ENCODE peak calls at places on chromosomes 5 and 9, in five cellular contexts. S is sigmoid colon, I is hepatocyte, G is fibroblast of lung, Y is DND-41. W is an unnamed sample. For H3K4me1 and H3K27me3, the result is how much of the 10 kb centered on the place peaks cover.

GRCh38 chr9:129617167-129617566 is 3.7 kb downstream of the C9orf50 start:
- DNase-seq in S (no peak), I (peak), G (peak), Y (no peak), W (no peak)

GRCh38 chr5:76818844-76819831 is at the start of gene F2RL1:
- DNase-seq in S (no peak), I (peak), G (peak), Y (no peak), W (peak)

GRCh38 chr5:125484272-125485002 is 738.0 kb upstream of the ZNF608 start:
- DNase-seq in S (peak), I (peak), G (peak), Y (no peak), W (peak)

GRCh38 chr5:17785774-17786173 is 151.5 kb downstream of the TAF11L14 start:
- DNase-seq in S (no peak), I (no peak), G (no peak), Y (no peak), W (no peak)

GRCh38 chr5:63931841-63932240 is 30.4 kb downstream of the HTR1A start:
- DNase-seq in S (no peak), I (no peak), G (no peak), Y (no peak), W (no peak)

GRCh38 chr9:123739387-123739786 is 190.5 kb downstream of the DENND1A start:
- DNase-seq in S (no peak), I (no peak), G (no peak), Y (no peak), W (no peak)

GRCh38 chr5:103511554-103511885 is 51.1 kb downstream of the NUDT12 start:
- DNase-seq in S (no peak), I (no peak), G (no peak), Y (no peak), W (no peak)

GRCh38 chr5:135377751-135378680 is 21.0 kb downstream of the MACROH2A1 start:
- DNase-seq in S (no peak), I (no peak), G (no peak), Y (no peak), W (peak)

GRCh38 chr5:150542933-150543445 is 35.1 kb downstream of the NDST1 start:
- DNase-seq in S (no peak), I (peak), G (peak), Y (no peak), W (peak)

GRCh38 chr5:158886086-158886485 is 213.6 kb downstream of the EBF1 start:
- DNase-seq in S (no peak), I (no peak), G (peak), Y (no peak), W (no peak)

GRCh38 chr9:98362624-98363023 is 107.2 kb upstream of the TBC1D2 start:
- DNase-seq in S (no peak), I (no peak), G (no peak), Y (no peak), W (no peak)

GRCh38 chr5:72328172-72328571 is 8.0 kb downstream of the PTCD2 start:
- DNase-seq in S (no peak), I (no peak), G (peak), Y (no peak), W (no peak)

GRCh38 chr5:113902917-113903681 is 389.6 kb downstream of the YTHDC2 start:
- DNase-seq in S (no peak), I (no peak), G (no peak), Y (no peak), W (no peak)

GRCh38 chr9:36625006-36625600 is 52.4 kb downstream of the MELK start:
- DNase-seq in S (peak), I (peak), G (peak), Y (no peak), W (no peak)

GRCh38 chr5:38556115-38556598 is 289 bp downstream of the LIFR start:
- DNase-seq in S (no peak), I (no peak), G (no peak), Y (no peak), W (no peak)

GRCh38 chr9:96166981-96167380 is 135.0 kb downstream of the HSD17B3 start:
- DNase-seq in S (peak), I (no peak), G (no peak), Y (no peak), W (no peak)

DNA sequence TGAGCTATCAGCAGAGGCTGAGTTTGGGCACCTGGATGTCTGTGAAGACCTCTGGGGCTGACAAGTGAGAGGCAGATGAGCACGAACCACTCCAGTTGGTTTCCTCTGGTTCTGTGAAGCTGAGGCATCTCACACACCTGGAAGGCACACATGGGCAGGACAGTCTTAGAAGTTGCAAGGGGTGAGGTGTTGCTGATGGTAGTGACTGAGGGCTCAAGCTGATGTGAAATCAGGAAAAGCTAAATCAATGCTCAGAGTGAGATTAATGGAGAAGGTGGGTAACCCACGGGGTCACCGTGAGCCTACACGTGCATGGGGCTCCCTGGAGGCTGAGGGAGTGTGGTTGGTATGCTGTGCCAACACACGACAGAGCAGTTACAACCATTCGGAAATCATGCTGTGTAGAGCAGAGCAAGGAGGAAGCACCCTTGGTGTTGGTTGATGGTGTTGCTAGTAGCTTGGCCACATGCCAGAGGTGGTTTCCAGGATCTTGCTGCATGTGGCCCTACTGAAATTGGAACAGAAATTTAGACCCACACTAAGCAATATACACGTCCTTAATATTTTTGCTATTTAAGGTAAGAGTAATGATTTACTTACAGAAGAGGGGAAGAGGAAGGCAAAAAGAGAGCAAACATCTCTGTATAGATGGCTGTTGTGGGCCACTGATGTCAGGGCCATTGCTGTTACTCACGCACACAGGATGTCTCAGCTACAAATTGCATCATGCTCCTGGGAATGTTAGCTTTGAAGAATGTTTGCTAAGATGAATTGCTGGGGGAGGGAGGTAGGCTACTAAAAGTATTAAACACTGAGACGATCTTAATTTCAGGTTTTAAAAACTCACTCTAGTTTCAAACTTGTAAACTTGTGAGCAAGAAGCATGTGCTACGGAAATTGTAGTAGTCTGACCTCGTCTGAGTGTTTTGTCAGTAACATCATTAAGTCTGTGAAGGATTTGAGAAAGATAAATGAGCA is 170.5 kb downstream of the ARHGEF28 start:
- DNase-seq in S (no peak), I (peak), G (peak), Y (peak), W (no peak)
- H3K4me1 ChIP-seq in S (under half), I (under half), G (under half), Y (under half), W (under half)

GRCh38 chr5:141877478-141878185 is 578 bp downstream of the PCDH1 start:
- DNase-seq in S (no peak), I (peak), G (no peak), Y (no peak), W (peak)
- H3K27me3 ChIP-seq in S (under half), I (half or more), G (half or more), Y (under half), W (under half)

DNA sequence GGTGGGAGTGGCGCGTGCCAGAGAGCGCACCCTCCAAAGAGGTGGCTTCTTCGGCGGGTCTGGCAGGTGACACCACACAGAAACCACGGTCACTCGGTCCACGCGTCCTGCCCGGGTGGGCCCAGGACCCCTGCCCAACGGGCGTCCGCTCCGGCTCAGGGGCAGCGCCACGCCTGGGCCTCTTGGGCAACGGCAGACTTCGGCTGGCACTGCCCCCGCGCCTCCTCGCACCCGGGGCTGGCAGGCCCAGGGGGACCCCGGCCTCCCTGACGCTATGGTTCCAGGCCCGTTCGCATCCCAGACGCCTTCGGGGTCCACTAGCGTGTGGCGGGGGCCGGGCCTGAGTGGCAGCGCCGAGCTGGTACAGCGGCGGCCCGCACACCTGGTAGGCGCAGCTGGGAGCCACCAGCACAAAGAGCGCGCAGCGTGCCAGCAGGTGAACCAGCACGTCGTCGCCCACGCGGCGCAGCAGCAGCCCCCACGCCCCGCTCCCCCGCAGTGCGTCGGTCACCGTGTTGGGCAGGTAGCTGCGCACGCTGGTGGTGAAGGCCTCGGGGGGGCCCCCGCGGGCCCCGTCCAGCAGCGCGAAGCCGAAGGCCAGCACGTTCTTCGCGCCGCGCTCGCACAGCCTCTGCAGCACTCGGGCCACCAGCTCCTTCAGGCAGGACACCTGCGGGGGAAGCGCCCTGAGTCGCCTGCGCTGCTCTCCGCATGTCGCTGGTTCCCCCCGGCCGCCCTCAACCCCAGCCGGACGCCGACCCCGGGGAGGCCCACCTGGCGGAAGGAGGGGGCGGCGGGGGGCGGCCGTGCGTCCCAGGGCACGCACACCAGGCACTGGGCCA is 650 bp downstream of the TERT start:
- DNase-seq in S (peak), I (peak), G (no peak), Y (no peak), W (no peak)
- H3K4me3 ChIP-seq in S (no peak), I (no peak), G (no peak), Y (no peak), W (peak)

DNA sequence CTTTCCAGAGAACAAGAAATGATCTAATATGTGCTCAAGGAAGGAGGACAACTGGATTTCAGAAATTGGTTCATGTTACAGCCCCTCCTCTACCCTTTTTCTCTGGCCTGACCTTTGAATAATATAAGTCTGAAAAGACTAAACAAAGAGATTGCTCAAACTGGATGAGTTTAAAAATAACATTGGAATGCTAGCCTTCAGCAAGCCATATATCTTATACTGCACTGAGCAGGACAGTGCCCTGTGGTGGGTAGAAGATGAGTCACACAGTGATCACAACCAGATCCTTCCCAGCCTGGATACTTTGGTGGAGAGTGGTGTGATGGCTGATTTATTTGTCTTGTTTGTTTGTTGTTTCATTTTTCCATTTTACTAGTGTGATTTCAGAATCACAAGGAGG is 13.2 kb downstream of the PALM2AKAP2 start:
- DNase-seq in S (no peak), I (peak), G (peak), Y (no peak), W (no peak)
- H3K4me1 ChIP-seq in S (under half), I (under half), G (under half), Y (under half), W (under half)

GRCh38 chr9:4380406-4380805 is 80.5 kb upstream of the GLIS3 start:
- DNase-seq in S (no peak), I (no peak), G (no peak), Y (no peak), W (no peak)

GRCh38 chr9:4371108-4371507 is 71.2 kb upstream of the GLIS3 start:
- DNase-seq in S (no peak), I (peak), G (peak), Y (no peak), W (no peak)

GRCh38 chr9:4370501-4370900 is 70.6 kb upstream of the GLIS3 start:
- DNase-seq in S (no peak), I (no peak), G (no peak), Y (no peak), W (no peak)

GRCh38 chr9:4375424-4376195 is 75.7 kb upstream of the GLIS3 start:
- DNase-seq in S (no peak), I (peak), G (peak), Y (no peak), W (no peak)
- H3K27me3 ChIP-seq in S (under half), I (under half), G (under half), Y (under half), W (under half)

DNA sequence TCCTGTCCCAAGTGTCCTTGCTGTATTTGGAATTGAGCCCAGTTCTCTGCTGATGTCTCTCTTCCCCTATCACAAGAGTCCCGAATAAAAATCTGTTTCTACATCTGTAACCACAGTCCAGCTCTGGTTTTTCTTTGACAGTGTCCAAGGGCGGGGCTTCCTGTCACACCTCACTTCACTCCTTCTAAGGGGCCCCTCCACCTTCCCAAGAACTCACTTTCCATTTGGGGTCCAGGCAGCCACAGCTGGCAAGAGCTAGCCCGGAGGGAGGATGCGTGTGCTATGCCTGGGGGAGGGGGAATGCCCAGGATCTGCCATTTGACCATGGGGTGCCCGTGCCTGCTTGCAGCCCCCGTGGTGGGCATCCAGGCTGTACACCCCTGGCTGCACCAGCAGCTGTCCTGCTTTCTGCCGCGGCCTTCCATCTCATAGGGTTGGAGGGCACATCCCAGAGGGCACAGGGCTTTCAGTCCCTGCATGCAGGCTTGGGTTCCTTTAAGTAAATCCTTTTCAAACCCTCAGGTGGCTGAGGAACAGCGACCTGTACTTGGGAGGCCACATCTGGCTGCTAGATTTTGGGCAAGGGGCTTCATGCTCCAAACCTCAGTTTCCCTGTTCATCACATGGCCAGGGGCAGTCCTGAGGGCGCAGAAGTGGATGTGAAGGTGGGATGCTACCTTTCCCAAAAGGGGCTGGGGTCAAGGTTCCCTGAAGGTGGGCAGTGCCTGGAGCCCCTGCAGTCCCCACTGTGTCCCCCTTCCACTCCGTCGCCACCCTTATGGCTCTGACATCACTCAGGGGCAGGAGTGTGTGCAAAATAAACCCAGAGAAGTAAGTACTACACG is 2.3 kb upstream of the CARD19 start:
- DNase-seq in S (peak), I (peak), G (no peak), Y (no peak), W (no peak)
- H3K4me3 ChIP-seq in S (no peak), I (no peak), G (no peak), Y (no peak), W (no peak)

GRCh38 chr5:90555666-90556065 is 2.9 kb upstream of the ADGRV1 start:
- DNase-seq in S (no peak), I (no peak), G (no peak), Y (no peak), W (no peak)

GRCh38 chr5:90557871-90558270 is 726 bp upstream of the ADGRV1 start:
- DNase-seq in S (no peak), I (no peak), G (no peak), Y (no peak), W (peak)

GRCh38 chr5:90554358-90555006 is 4.1 kb upstream of the ADGRV1 start:
- DNase-seq in S (no peak), I (no peak), G (no peak), Y (no peak), W (no peak)

GRCh38 chr5:90558344-90559192 is at the start of gene ADGRV1:
- DNase-seq in S (no peak), I (peak), G (peak), Y (no peak), W (peak)

GRCh38 chr5:90557391-90557790 is 1.2 kb upstream of the ADGRV1 start:
- DNase-seq in S (no peak), I (no peak), G (no peak), Y (no peak), W (peak)
- H3K4me1 ChIP-seq in S (under half), I (under half), G (under half), Y (under half), W (under half)

GRCh38 chr5:32713396-32714381 is 2.6 kb downstream of the NPR3 start:
- DNase-seq in S (peak), I (peak), G (peak), Y (no peak), W (no peak)
- H3K27me3 ChIP-seq in S (under half), I (half or more), G (under half), Y (under half), W (under half)

GRCh38 chr5:156706631-156707030 is 143.5 kb upstream of the PPP1R2B start:
- DNase-seq in S (no peak), I (no peak), G (no peak), Y (no peak), W (no peak)

GRCh38 chr5:156704139-156704538 is 146.0 kb upstream of the PPP1R2B start:
- DNase-seq in S (no peak), I (no peak), G (no peak), Y (no peak), W (no peak)

DNA sequence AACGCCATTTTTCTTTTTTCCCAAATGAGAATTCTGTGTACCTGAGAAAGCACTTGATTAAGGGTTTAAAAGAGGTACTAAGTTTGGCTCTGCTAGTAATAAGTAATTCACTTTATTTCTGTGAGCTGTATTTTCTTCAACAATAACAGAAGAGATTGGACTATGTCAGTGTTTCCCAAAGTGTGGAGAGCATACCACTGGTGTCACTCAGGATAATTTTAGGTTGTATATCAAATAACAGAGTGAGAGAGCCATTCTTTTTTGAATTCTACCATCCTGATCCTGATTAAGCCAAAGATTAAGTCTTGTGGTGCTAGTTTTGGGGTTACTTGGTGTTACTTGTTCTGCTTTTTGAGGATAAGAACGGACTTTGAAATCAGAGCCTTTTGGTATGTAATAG is 142.3 kb upstream of the PPP1R2B start:
- DNase-seq in S (no peak), I (no peak), G (no peak), Y (no peak), W (no peak)
- H3K4me3 ChIP-seq in S (no peak), I (no peak), G (no peak), Y (no peak), W (no peak)

DNA sequence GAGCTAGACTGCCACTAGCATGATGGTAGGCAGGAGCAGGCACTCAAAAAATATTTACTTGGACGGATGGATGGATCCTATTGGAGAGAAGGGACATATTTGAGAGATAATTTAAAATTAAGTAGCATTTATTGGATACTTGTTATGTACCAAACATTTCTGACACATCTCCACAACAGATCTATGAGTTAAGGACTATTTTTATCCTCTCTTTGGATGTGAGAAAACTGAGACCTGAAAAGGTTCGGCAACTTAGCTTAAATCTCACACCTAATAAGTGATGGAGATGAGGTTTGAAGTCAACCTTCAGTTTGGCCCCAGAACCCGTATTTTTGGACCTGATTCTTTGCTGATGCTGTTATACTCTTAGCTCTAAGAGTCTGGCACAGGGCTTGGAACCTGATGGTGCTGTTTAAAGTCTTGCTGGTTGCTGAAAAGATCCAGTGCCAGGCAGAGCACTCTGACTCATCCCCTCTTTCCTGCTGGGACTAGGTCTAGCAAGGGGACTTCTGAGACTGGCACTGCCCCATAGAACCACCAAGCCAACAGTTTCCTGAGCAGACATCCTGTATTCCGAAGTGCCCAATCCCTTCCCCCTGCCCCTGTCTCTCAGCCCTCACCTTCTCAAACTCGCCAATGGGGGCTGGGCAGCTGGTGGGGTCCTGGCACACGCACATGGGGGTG is 15.6 kb downstream of the SPARC start:
- DNase-seq in S (no peak), I (no peak), G (no peak), Y (no peak), W (no peak)
- H3K4me1 ChIP-seq in S (under half), I (under half), G (half or more), Y (under half), W (under half)

W was measured in small intestine.